ENCODE peak calls at places on chromosomes 12 and 14, in nine cellular contexts. One of them, this sample, is unnamed.

GRCh38 chr12:45216297-45216982 is 545 bp downstream of the ANO6 start:
- DNase-seq in stomach: peak; percentile 42
- DNase-seq in heart right ventricle: peak; percentile 44
- DNase-seq in uterus: peak; percentile 52
- DNase-seq in breast epithelium: no peak
- DNase-seq in gastrocnemius medialis: peak; percentile 28
- DNase-seq in choroid plexus epithelial cell: peak; percentile 57
- DNase-seq in Panc1: no peak
- DNase-seq in PC-3: peak; percentile 57
- DNase-seq in this sample: peak; percentile 59

GRCh38 chr12:67751376-67751928 is 102.9 kb downstream of the DYRK2 start:
- DNase-seq in stomach: no peak
- DNase-seq in heart right ventricle: no peak
- DNase-seq in uterus: no peak
- DNase-seq in breast epithelium: no peak
- DNase-seq in gastrocnemius medialis: no peak
- DNase-seq in choroid plexus epithelial cell: peak; percentile 50
- DNase-seq in Panc1: no peak
- DNase-seq in PC-3: no peak
- DNase-seq in this sample: no peak

GRCh38 chr12:3309805-3310204 is 181.2 kb upstream of the PRMT8 start:
- DNase-seq in stomach: no peak
- DNase-seq in heart right ventricle: no peak
- DNase-seq in uterus: no peak
- DNase-seq in breast epithelium: no peak
- DNase-seq in gastrocnemius medialis: no peak
- DNase-seq in choroid plexus epithelial cell: no peak
- DNase-seq in Panc1: no peak
- DNase-seq in PC-3: no peak
- DNase-seq in this sample: no peak

GRCh38 chr12:18158774-18159557 is 69.0 kb upstream of the RERGL start:
- DNase-seq in stomach: no peak
- DNase-seq in heart right ventricle: no peak
- DNase-seq in uterus: no peak
- DNase-seq in breast epithelium: no peak
- DNase-seq in gastrocnemius medialis: no peak
- DNase-seq in choroid plexus epithelial cell: peak; percentile 61
- DNase-seq in Panc1: no peak
- DNase-seq in PC-3: peak; percentile 49
- DNase-seq in this sample: peak; percentile 60

GRCh38 chr12:101207086-101207780 is 2.8 kb downstream of the SLC5A8 start:
- DNase-seq in stomach: no peak
- DNase-seq in heart right ventricle: no peak
- DNase-seq in uterus: no peak
- DNase-seq in breast epithelium: no peak
- DNase-seq in gastrocnemius medialis: no peak
- DNase-seq in choroid plexus epithelial cell: no peak
- DNase-seq in Panc1: no peak
- DNase-seq in PC-3: no peak
- DNase-seq in this sample: peak; percentile 77

GRCh38 chr14:68668028-68668427 is 124.8 kb downstream of the ZFP36L1 start:
- DNase-seq in stomach: no peak
- DNase-seq in heart right ventricle: no peak
- DNase-seq in uterus: no peak
- DNase-seq in breast epithelium: no peak
- DNase-seq in gastrocnemius medialis: no peak
- DNase-seq in choroid plexus epithelial cell: no peak
- DNase-seq in Panc1: no peak
- DNase-seq in PC-3: no peak
- DNase-seq in this sample: no peak

GRCh38 chr12:81712536-81712935 is 46.6 kb downstream of the PPFIA2 start:
- DNase-seq in stomach: no peak
- DNase-seq in heart right ventricle: no peak
- DNase-seq in uterus: no peak
- DNase-seq in breast epithelium: no peak
- DNase-seq in gastrocnemius medialis: no peak
- DNase-seq in choroid plexus epithelial cell: no peak
- DNase-seq in Panc1: no peak
- DNase-seq in PC-3: no peak
- DNase-seq in this sample: no peak

GRCh38 chr12:21881950-21882349 is 59.3 kb downstream of the ABCC9 start:
- DNase-seq in stomach: no peak
- DNase-seq in heart right ventricle: peak; percentile 67
- DNase-seq in uterus: peak; percentile 39
- DNase-seq in breast epithelium: no peak
- DNase-seq in gastrocnemius medialis: peak; percentile 59
- DNase-seq in choroid plexus epithelial cell: no peak
- DNase-seq in Panc1: no peak
- DNase-seq in PC-3: no peak
- DNase-seq in this sample: no peak

GRCh38 chr14:36452850-36453249 is 67.2 kb downstream of the NKX2-1 start:
- DNase-seq in stomach: no peak
- DNase-seq in heart right ventricle: no peak
- DNase-seq in uterus: no peak
- DNase-seq in breast epithelium: no peak
- DNase-seq in gastrocnemius medialis: no peak
- DNase-seq in choroid plexus epithelial cell: no peak
- DNase-seq in Panc1: no peak
- DNase-seq in PC-3: no peak
- DNase-seq in this sample: no peak

GRCh38 chr12:53233671-53234091 is 1.7 kb upstream of the RARG start:
- DNase-seq in stomach: no peak
- DNase-seq in heart right ventricle: no peak
- DNase-seq in uterus: no peak
- DNase-seq in breast epithelium: no peak
- DNase-seq in gastrocnemius medialis: no peak
- DNase-seq in choroid plexus epithelial cell: no peak
- DNase-seq in Panc1: no peak
- DNase-seq in PC-3: no peak
- DNase-seq in this sample: no peak

GRCh38 chr12:104197264-104197663 is 18.3 kb upstream of the TXNRD1 start:
- DNase-seq in stomach: no peak
- DNase-seq in heart right ventricle: no peak
- DNase-seq in uterus: no peak
- DNase-seq in breast epithelium: no peak
- DNase-seq in gastrocnemius medialis: no peak
- DNase-seq in choroid plexus epithelial cell: peak; percentile 65
- DNase-seq in Panc1: no peak
- DNase-seq in PC-3: no peak
- DNase-seq in this sample: no peak

GRCh38 chr14:24094839-24095195 is 706 bp downstream of the PCK2 start:
- DNase-seq in stomach: no peak
- DNase-seq in heart right ventricle: no peak
- DNase-seq in uterus: no peak
- DNase-seq in breast epithelium: no peak
- DNase-seq in gastrocnemius medialis: no peak
- DNase-seq in choroid plexus epithelial cell: peak; percentile 23
- DNase-seq in Panc1: no peak
- DNase-seq in PC-3: no peak
- DNase-seq in this sample: no peak

GRCh38 chr14:73567951-73568885 is 795 bp upstream of the ACOT2 start:
- DNase-seq in stomach: no peak
- DNase-seq in heart right ventricle: no peak
- DNase-seq in uterus: no peak
- DNase-seq in breast epithelium: no peak
- DNase-seq in gastrocnemius medialis: no peak
- DNase-seq in choroid plexus epithelial cell: peak; percentile 43
- DNase-seq in Panc1: no peak
- DNase-seq in PC-3: peak; percentile 62
- DNase-seq in this sample: peak; percentile 30

GRCh38 chr14:76793324-76793723 is 19.4 kb downstream of the ANGEL1 start:
- DNase-seq in stomach: no peak
- DNase-seq in heart right ventricle: no peak
- DNase-seq in uterus: no peak
- DNase-seq in breast epithelium: no peak
- DNase-seq in gastrocnemius medialis: no peak
- DNase-seq in choroid plexus epithelial cell: no peak
- DNase-seq in Panc1: no peak
- DNase-seq in PC-3: no peak
- DNase-seq in this sample: no peak

GRCh38 chr12:132416121-132416673 is 73.8 kb upstream of the FBRSL1 start:
- DNase-seq in stomach: no peak
- DNase-seq in heart right ventricle: no peak
- DNase-seq in uterus: no peak
- DNase-seq in breast epithelium: no peak
- DNase-seq in gastrocnemius medialis: no peak
- DNase-seq in choroid plexus epithelial cell: no peak
- DNase-seq in Panc1: no peak
- DNase-seq in PC-3: no peak
- DNase-seq in this sample: no peak

GRCh38 chr12:93434305-93434704 is 7.4 kb downstream of the UBE2N start:
- DNase-seq in stomach: no peak
- DNase-seq in heart right ventricle: no peak
- DNase-seq in uterus: no peak
- DNase-seq in breast epithelium: no peak
- DNase-seq in gastrocnemius medialis: no peak
- DNase-seq in choroid plexus epithelial cell: no peak
- DNase-seq in Panc1: no peak
- DNase-seq in PC-3: no peak
- DNase-seq in this sample: no peak
- H3K4me3 ChIP-seq in stomach: no peak overlapping the region
- H3K4me3 ChIP-seq in heart right ventricle: no peak overlapping the region
- H3K4me3 ChIP-seq in uterus: no peak overlapping the region
- H3K4me3 ChIP-seq in breast epithelium: no peak overlapping the region
- H3K4me3 ChIP-seq in gastrocnemius medialis: peak overlapping the region; percentile 29
- H3K4me3 ChIP-seq in choroid plexus epithelial cell: no peak overlapping the region
- H3K4me3 ChIP-seq in Panc1: no peak overlapping the region
- H3K4me3 ChIP-seq in PC-3: no peak overlapping the region
- H3K4me3 ChIP-seq in this sample: no peak overlapping the region

GRCh38 chr12:6074979-6075585 is 49.4 kb downstream of the VWF start:
- DNase-seq in stomach: peak; percentile 33
- DNase-seq in heart right ventricle: peak; percentile 44
- DNase-seq in uterus: no peak
- DNase-seq in breast epithelium: no peak
- DNase-seq in gastrocnemius medialis: no peak
- DNase-seq in choroid plexus epithelial cell: no peak
- DNase-seq in Panc1: no peak
- DNase-seq in PC-3: no peak
- DNase-seq in this sample: no peak
- TF ChIP-seq CTCF in stomach: no peak
- TF ChIP-seq CTCF in heart right ventricle: no peak
- TF ChIP-seq CTCF in uterus: no peak
- TF ChIP-seq CTCF in breast epithelium: no peak
- TF ChIP-seq CTCF in gastrocnemius medialis: no peak
- TF ChIP-seq CTCF in choroid plexus epithelial cell: peak; percentile 4
- TF ChIP-seq CTCF in Panc1: no peak
- TF ChIP-seq CTCF in PC-3: no peak
- TF ChIP-seq CTCF in this sample: no peak

GRCh38 chr12:32451816-32452215 is 52.5 kb downstream of the FGD4 start:
- DNase-seq in stomach: no peak
- DNase-seq in heart right ventricle: no peak
- DNase-seq in uterus: no peak
- DNase-seq in breast epithelium: no peak
- DNase-seq in gastrocnemius medialis: no peak
- DNase-seq in choroid plexus epithelial cell: no peak
- DNase-seq in Panc1: no peak
- DNase-seq in PC-3: no peak
- DNase-seq in this sample: no peak

GRCh38 chr12:32454075-32454474 is 54.7 kb downstream of the FGD4 start:
- DNase-seq in stomach: no peak
- DNase-seq in heart right ventricle: no peak
- DNase-seq in uterus: no peak
- DNase-seq in breast epithelium: no peak
- DNase-seq in gastrocnemius medialis: no peak
- DNase-seq in choroid plexus epithelial cell: peak; percentile 88
- DNase-seq in Panc1: no peak
- DNase-seq in PC-3: peak; percentile 68
- DNase-seq in this sample: peak; percentile 73

GRCh38 chr12:32457251-32458025 is 58.1 kb downstream of the FGD4 start:
- DNase-seq in stomach: no peak
- DNase-seq in heart right ventricle: no peak
- DNase-seq in uterus: no peak
- DNase-seq in breast epithelium: no peak
- DNase-seq in gastrocnemius medialis: no peak
- DNase-seq in choroid plexus epithelial cell: peak; percentile 70
- DNase-seq in Panc1: no peak
- DNase-seq in PC-3: peak; percentile 25
- DNase-seq in this sample: no peak

GRCh38 chr12:32454866-32455265 is 55.5 kb downstream of the FGD4 start:
- DNase-seq in stomach: no peak
- DNase-seq in heart right ventricle: peak; percentile 24
- DNase-seq in uterus: no peak
- DNase-seq in breast epithelium: no peak
- DNase-seq in gastrocnemius medialis: no peak
- DNase-seq in choroid plexus epithelial cell: no peak
- DNase-seq in Panc1: no peak
- DNase-seq in PC-3: no peak
- DNase-seq in this sample: no peak

DNA sequence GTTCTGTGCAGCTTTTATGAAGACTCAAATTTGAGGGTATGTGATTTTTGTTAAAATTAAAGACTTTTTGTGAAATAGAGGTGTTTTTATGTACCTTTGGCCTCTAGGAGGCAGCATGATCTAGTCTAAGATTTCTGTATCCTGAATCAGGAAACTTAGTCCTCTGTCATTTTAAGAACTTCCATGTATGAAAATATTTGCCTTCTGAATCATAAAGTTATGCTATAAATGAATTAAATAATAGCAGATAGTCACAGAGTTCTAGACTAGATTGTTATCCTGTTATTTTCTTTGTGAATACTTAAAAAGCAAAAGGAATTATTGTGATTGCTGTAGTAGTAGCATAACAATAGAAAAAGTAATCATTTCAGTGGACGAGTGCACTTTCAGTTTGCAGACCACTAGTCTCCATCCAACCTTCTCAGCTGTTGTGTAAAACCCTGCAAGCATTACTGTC is 56.3 kb downstream of the FGD4 start:
- DNase-seq in stomach: no peak
- DNase-seq in heart right ventricle: peak; percentile 71
- DNase-seq in uterus: no peak
- DNase-seq in breast epithelium: no peak
- DNase-seq in gastrocnemius medialis: no peak
- DNase-seq in choroid plexus epithelial cell: peak; percentile 91
- DNase-seq in Panc1: peak; percentile 55
- DNase-seq in PC-3: peak; percentile 81
- DNase-seq in this sample: peak; percentile 75
- H3K4me3 ChIP-seq in stomach: peak overlapping the region; percentile 18
- H3K4me3 ChIP-seq in heart right ventricle: peak overlapping the region; percentile 4
- H3K4me3 ChIP-seq in uterus: no peak overlapping the region
- H3K4me3 ChIP-seq in breast epithelium: peak overlapping the region; percentile 5
- H3K4me3 ChIP-seq in gastrocnemius medialis: peak overlapping the region; percentile 36
- H3K4me3 ChIP-seq in choroid plexus epithelial cell: peak overlapping the region; percentile 34
- H3K4me3 ChIP-seq in Panc1: peak overlapping the region; percentile 19
- H3K4me3 ChIP-seq in PC-3: peak overlapping the region; percentile 54
- H3K4me3 ChIP-seq in this sample: no peak overlapping the region

DNA sequence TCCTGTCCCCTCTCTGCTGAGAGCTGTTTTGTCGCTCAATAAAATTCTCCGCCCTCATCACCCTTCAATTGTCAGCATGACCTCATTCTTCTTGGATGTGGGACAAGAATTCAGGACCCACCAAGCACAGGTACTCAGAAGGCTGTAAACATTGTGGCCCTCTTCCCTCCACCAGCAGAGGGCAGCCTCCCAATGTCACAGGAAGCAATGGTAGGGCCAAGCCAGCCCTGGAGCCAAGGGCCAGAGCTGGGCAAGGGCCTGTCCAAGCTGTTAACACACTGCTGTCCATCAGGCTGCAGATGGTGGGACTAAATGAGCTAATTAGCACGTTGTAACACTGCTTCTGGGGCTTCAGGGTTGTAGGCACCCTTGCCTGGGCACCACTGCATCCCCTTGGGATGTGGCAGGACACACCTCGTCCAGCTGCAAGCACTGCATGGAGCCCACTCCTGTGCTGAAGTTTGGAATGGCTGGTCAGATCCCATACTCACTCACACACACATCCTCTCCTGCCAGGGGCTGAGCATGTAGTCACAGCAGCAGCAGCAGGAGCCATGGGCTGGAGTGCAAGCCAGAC is 62.7 kb upstream of the HECTD1 start:
- DNase-seq in stomach: no peak
- DNase-seq in heart right ventricle: no peak
- DNase-seq in uterus: no peak
- DNase-seq in breast epithelium: no peak
- DNase-seq in gastrocnemius medialis: no peak
- DNase-seq in choroid plexus epithelial cell: peak; percentile 19
- DNase-seq in Panc1: no peak
- DNase-seq in PC-3: no peak
- DNase-seq in this sample: no peak
- TF ChIP-seq CTCF in stomach: peak; percentile 15
- TF ChIP-seq CTCF in heart right ventricle: no peak
- TF ChIP-seq CTCF in uterus: no peak
- TF ChIP-seq CTCF in breast epithelium: no peak
- TF ChIP-seq CTCF in gastrocnemius medialis: peak; percentile 26
- TF ChIP-seq CTCF in choroid plexus epithelial cell: peak; percentile 47
- TF ChIP-seq CTCF in Panc1: peak; percentile 19
- TF ChIP-seq CTCF in PC-3: peak; percentile 43
- TF ChIP-seq CTCF in this sample: peak; percentile 31

This sample was measured in epithelial cell of esophagus.